ENCODE peak calls at places on chromosomes 5 and 9, in ten cellular contexts. Z is H9, D is neuronal stem cell, V is kidney, N is adipocyte, H is fibroblast of lung, R is astrocyte, O is SK-N-SH, W is GM23248, M is PC-3. F is an unnamed sample.

GRCh38 chr5:102975457-102976182 is 144.3 kb downstream of the GIN1 start:
- DNase-seq in Z (no peak), D (no peak), V (no peak), N (peak; percentile 76), H (peak; percentile 67), R (peak; percentile 63), O (no peak), W (peak; percentile 81), M (peak; percentile 20), F (no peak)

GRCh38 chr5:176985516-176985915 is 21.1 kb downstream of the UIMC1 start:
- DNase-seq in Z (no peak), D (no peak), V (no peak), N (no peak), H (no peak), R (no peak), O (no peak), W (no peak), M (no peak), F (no peak)

GRCh38 chr9:120186276-120186675 is 393.7 kb downstream of the CDK5RAP2 start:
- DNase-seq in Z (no peak), D (no peak), V (no peak), N (no peak), H (no peak), R (no peak), O (no peak), W (no peak), M (no peak), F (no peak)

GRCh38 chr5:18970000-18970399 is 1018.0 kb downstream of the CDH18 start:
- DNase-seq in Z (no peak), D (no peak), V (no peak), N (no peak), H (no peak), R (no peak), O (no peak), W (no peak), M (no peak), F (no peak)

GRCh38 chr5:92629000-92629399 is 952.0 kb downstream of the NR2F1-AS1 start:
- DNase-seq in Z (no peak), D (no peak), V (no peak), N (no peak), H (no peak), R (no peak), O (no peak), W (no peak), M (no peak), F (no peak)

GRCh38 chr5:171207256-171207866 is 101.7 kb upstream of the TLX3 start:
- DNase-seq in Z (no peak), D (peak; percentile 32), V (no peak), N (peak; percentile 85), H (peak; percentile 39), R (peak; percentile 4), O (peak; percentile 15), W (peak; percentile 70), M (peak; percentile 84), F (peak; percentile 70)

GRCh38 chr5:73892806-73893205 is 266.8 kb downstream of the ARHGEF28 start:
- DNase-seq in Z (no peak), D (no peak), V (no peak), N (peak; percentile 89), H (peak; percentile 95), R (peak; percentile 94), O (no peak), W (peak; percentile 96), M (peak; percentile 19), F (no peak)

GRCh38 chr5:150158170-150158949 is 2.7 kb upstream of the PDGFRB start:
- DNase-seq in Z (no peak), D (no peak), V (no peak), N (peak; percentile 79), H (peak; percentile 36), R (no peak), O (peak; percentile 90), W (peak; percentile 79), M (no peak), F (no peak)

GRCh38 chr5:160463227-160463626 is 41.6 kb downstream of the PTTG1 start:
- DNase-seq in Z (no peak), D (no peak), V (no peak), N (no peak), H (no peak), R (no peak), O (no peak), W (no peak), M (no peak), F (no peak)

GRCh38 chr5:160460377-160461049 is 38.9 kb downstream of the PTTG1 start:
- DNase-seq in Z (no peak), D (peak; percentile 24), V (no peak), N (peak; percentile 30), H (peak; percentile 46), R (peak; percentile 23), O (no peak), W (peak; percentile 33), M (no peak), F (no peak)

GRCh38 chr5:160461378-160461777 is 39.7 kb downstream of the PTTG1 start:
- DNase-seq in Z (no peak), D (no peak), V (no peak), N (no peak), H (no peak), R (no peak), O (no peak), W (no peak), M (no peak), F (no peak)

GRCh38 chr5:160463775-160464465 is 42.3 kb downstream of the PTTG1 start:
- DNase-seq in Z (no peak), D (no peak), V (no peak), N (peak; percentile 89), H (peak; percentile 89), R (peak; percentile 86), O (no peak), W (peak; percentile 80), M (peak; percentile 91), F (no peak)

DNA sequence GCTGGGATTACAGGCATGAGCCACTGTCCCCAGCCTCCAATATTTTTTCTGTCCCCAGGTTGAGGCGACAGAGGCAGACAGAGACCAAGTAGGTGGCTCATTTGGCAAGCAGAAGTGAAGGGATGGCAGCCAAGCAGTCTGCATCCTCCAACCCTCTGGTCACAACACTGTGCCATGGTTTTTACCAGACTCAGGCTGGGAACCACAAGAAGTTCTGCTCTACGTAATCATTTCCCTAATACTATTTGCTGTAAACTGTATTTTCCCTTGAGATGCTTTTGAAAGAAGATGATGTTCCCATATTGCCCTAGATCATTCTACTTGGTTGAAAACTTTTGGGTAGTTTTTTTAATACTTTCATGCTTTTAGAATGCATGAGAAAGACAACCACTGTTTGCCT is 40.5 kb downstream of the PTTG1 start:
- DNase-seq in Z (no peak), D (no peak), V (no peak), N (no peak), H (no peak), R (no peak), O (no peak), W (no peak), M (no peak), F (no peak)
- H3K9ac ChIP-seq in Z (no peak overlapping the region), D (no peak overlapping the region), V (no peak overlapping the region), N (no peak overlapping the region), H (no peak overlapping the region), R (no peak overlapping the region), O (no peak overlapping the region), W (no peak overlapping the region), M (no peak overlapping the region), F (no peak overlapping the region)

DNA sequence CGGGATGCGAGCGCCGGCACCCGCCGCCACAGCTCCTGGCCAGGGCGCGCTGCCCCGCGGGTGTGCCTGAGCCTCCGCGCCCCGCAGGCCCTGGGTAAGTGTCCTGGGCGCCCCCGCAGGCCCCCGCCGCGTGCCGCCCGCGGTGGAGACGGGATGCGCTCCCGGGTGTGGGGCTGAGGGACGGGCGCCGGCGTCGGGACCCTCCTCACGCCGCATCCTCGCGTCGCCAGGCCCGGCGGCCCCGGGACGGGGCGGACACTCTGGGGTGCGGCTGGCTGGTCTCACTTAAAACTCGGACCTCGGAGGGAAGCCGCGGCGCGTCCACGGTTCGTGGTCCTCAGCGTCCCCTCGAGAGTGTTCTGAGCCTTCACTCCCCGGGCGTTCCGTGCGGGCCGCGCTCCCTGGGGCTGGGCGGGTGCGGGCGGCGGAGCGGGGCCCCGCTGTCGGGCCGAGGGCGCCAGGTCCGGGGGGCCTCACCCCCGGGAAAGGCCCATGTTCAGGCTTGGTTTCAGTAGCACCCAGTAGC is 275 bp downstream of the AHRR start:
- DNase-seq in Z (no peak), D (no peak), V (no peak), N (peak; percentile 48), H (no peak), R (no peak), O (no peak), W (peak; percentile 47), M (no peak), F (no peak)
- H3K9ac ChIP-seq in Z (no peak overlapping the region), D (peak overlapping the region; percentile 4), V (no peak overlapping the region), N (peak overlapping the region; percentile 84), H (peak overlapping the region; percentile 90), R (peak overlapping the region; percentile 76), O (no peak overlapping the region), W (peak overlapping the region; percentile 95), M (peak overlapping the region; percentile 31), F (no peak overlapping the region)

GRCh38 chr5:72107874-72108199 is 562 bp downstream of the MAP1B start:
- DNase-seq in Z (no peak), D (peak; percentile 55), V (no peak), N (no peak), H (peak; percentile 49), R (no peak), O (no peak), W (no peak), M (no peak), F (peak; percentile 80)

GRCh38 chr5:72109625-72110024 is 2.4 kb downstream of the MAP1B start:
- DNase-seq in Z (no peak), D (no peak), V (no peak), N (peak; percentile 48), H (peak; percentile 58), R (peak; percentile 46), O (peak; percentile 54), W (peak; percentile 78), M (no peak), F (no peak)

GRCh38 chr5:72108200-72109050 is 1.1 kb downstream of the MAP1B start:
- DNase-seq in Z (peak; percentile 82), D (peak; percentile 82), V (peak; percentile 86), N (peak; percentile 82), H (peak; percentile 73), R (peak; percentile 58), O (peak; percentile 82), W (peak; percentile 88), M (peak; percentile 55), F (peak; percentile 92)

GRCh38 chr5:72109051-72109411 is 1.8 kb downstream of the MAP1B start:
- DNase-seq in Z (no peak), D (no peak), V (no peak), N (no peak), H (no peak), R (no peak), O (no peak), W (no peak), M (no peak), F (no peak)

GRCh38 chr5:72110401-72111013 is 3.2 kb downstream of the MAP1B start:
- DNase-seq in Z (no peak), D (no peak), V (no peak), N (peak; percentile 34), H (peak; percentile 56), R (no peak), O (peak; percentile 54), W (peak; percentile 58), M (no peak), F (no peak)
- H3K9ac ChIP-seq in Z (no peak overlapping the region), D (no peak overlapping the region), V (no peak overlapping the region), N (peak overlapping the region; percentile 98), H (no peak overlapping the region), R (peak overlapping the region; percentile 93), O (peak overlapping the region; percentile 94), W (peak overlapping the region; percentile 85), M (no peak overlapping the region), F (no peak overlapping the region)

DNA sequence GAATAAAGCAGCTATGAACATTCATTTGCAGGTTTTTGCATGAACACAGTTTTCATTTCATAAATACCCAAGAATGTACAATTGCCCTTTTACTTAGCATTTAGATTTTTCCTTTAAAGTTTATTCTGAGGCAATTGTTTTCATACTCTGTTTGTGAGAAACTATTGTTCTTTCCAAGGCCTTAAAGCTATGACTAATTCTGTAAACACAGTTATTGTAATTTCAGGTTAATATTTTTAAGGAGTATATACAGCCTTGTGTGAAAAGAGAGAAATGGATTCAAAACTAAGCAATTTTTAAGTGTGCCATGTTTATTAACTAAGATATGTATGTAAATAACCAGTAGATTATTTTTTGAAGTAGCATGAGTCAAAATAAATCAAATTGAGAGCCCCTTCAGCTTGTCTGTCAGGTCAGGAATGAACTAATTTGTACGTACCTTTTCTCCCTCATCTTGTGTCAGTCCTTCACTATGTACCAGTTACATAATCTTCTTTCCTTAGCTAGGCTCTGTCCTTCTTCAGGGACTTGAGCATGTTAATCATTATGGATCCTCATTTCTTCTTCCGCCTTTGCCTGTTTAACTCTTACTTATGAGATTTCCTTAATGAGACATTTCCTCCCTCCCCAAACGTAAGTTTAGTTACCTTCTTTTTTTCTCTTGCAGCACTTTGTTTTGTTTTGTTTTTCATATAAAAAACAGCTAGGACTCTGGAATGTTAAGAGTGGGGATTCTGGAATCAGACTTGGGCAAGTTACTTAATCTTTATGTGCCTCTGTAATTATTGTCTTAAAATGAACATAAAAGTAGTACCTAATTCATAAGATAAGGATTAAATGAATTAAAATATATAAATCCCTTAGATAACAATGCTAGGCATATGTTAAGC is 63.6 kb downstream of the NIPBL start:
- DNase-seq in Z (no peak), D (no peak), V (no peak), N (peak; percentile 25), H (no peak), R (no peak), O (no peak), W (no peak), M (peak; percentile 33), F (no peak)
- H3K9ac ChIP-seq in Z (no peak overlapping the region), D (no peak overlapping the region), V (no peak overlapping the region), N (no peak overlapping the region), H (no peak overlapping the region), R (no peak overlapping the region), O (no peak overlapping the region), W (no peak overlapping the region), M (no peak overlapping the region), F (no peak overlapping the region)

F was measured in endodermal cell.